ENCODE peak calls at places on chromosome 14, in four cellular contexts. V is brain microvascular endothelial cell, N is WERI-Rb-1, A is psoas muscle. G is an unnamed sample.

GRCh38 chr14:74541225-74541624 is 47.7 kb downstream of the ISCA2 start:
- DNase-seq in V (no peak), N (no peak), A (no peak), G (no peak)

GRCh38 chr14:91484186-91484585 is 25.9 kb downstream of the PPP4R3A start:
- DNase-seq in V (no peak), N (no peak), A (no peak), G (no peak)

GRCh38 chr14:102930138-102930752 is 7.8 kb downstream of the AMN start:
- DNase-seq in V (no peak), N (peak; percentile 46), A (no peak), G (no peak)

GRCh38 chr14:101553931-101554330 is 7.4 kb upstream of the DIO3 start:
- DNase-seq in V (no peak), N (no peak), A (no peak), G (no peak)

GRCh38 chr14:64507376-64508156 is 3.0 kb downstream of the ZBTB1 start:
- DNase-seq in V (no peak), N (no peak), A (no peak), G (no peak)

GRCh38 chr14:73718742-73719251 is 4.6 kb upstream of the PNMA1 start:
- DNase-seq in V (no peak), N (no peak), A (no peak), G (no peak)

GRCh38 chr14:66468778-66469367 is 17.3 kb upstream of the CCDC196 start:
- DNase-seq in V (no peak), N (no peak), A (no peak), G (no peak)

GRCh38 chr14:102033241-102033640 is 53.6 kb downstream of the HSP90AA1 start:
- DNase-seq in V (no peak), N (peak; percentile 80), A (no peak), G (no peak)

GRCh38 chr14:59363545-59364226 is 101.5 kb downstream of the GPR135 start:
- DNase-seq in V (peak; percentile 66), N (no peak), A (no peak), G (no peak)

GRCh38 chr14:32068708-32069107 is 8.4 kb upstream of the ARHGAP5 start:
- DNase-seq in V (no peak), N (no peak), A (no peak), G (no peak)

GRCh38 chr14:32073537-32074189 is 3.4 kb upstream of the ARHGAP5 start:
- DNase-seq in V (peak; percentile 86), N (peak; percentile 60), A (no peak), G (peak; percentile 45)

GRCh38 chr14:32074887-32075572 is 2.1 kb upstream of the ARHGAP5 start:
- DNase-seq in V (no peak), N (no peak), A (no peak), G (no peak)

GRCh38 chr14:32072701-32073100 is 4.4 kb upstream of the ARHGAP5 start:
- DNase-seq in V (no peak), N (no peak), A (no peak), G (no peak)

GRCh38 chr14:32070282-32070681 is 6.8 kb upstream of the ARHGAP5 start:
- DNase-seq in V (no peak), N (no peak), A (no peak), G (no peak)
- TF ChIP-seq CTCF in V (no peak), N (no peak), A (no peak), G (no peak)

DNA sequence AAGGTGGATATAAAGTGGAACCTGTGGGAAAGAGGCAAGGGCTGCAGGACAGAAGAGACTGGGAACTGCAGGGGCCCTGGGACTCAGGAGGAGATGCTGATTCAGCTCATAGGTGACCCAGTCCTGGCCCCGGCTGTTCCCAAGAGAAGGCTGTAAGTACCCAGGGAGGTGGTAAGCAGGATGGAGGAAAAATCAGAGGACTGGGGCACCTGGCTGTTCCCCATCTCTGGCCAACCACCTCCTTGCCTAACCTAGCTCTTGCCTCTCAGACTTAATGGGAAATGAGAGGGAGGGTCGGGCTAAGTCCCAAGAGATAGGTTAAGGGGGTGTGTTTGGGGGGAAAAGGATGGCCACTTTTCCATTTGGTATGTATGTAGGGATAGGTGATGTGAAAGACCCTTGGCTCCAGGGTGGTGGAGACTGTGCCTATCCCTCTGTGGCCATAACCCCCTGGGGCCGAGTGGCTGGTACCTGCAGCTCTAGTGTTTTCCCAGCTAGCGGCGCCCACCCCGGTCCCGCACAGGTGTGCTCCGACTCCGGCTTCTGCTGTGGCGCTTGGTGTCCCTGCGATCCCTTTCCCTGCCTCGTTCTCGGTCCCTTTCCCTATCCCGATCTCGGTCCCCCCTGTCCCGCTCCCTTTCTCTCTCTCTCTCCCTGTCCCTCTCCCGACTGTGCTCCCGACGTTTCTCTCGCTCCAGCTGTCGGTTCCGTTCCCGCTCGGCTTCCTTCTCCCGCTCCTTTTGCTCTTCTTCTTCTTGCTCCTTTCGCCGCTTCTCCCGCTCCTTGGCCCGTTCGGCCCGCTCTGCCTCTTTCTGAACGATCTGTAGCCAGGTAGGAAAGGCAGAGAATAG is 1.6 kb upstream of the CDH24 start:
- DNase-seq in V (no peak), N (no peak), A (no peak), G (no peak)
- H3K4me3 ChIP-seq in V (no peak overlapping the region), N (no peak overlapping the region), A (no peak overlapping the region), G (no peak overlapping the region)

GRCh38 chr14:46250113-46250703 is 401.4 kb downstream of the RPL10L start:
- DNase-seq in V (peak; percentile 45), N (no peak), A (no peak), G (no peak)
- TF ChIP-seq CTCF in V (peak; percentile 62), N (peak; percentile 44), A (peak; percentile 27), G (peak; percentile 44)

GRCh38 chr14:105410642-105411016 is 9.0 kb upstream of the MTA1 start:
- DNase-seq in V (no peak), N (no peak), A (no peak), G (no peak)
- H3K4me3 ChIP-seq in V (peak overlapping the region; percentile 35), N (peak overlapping the region; percentile 49), A (peak overlapping the region; percentile 59), G (no peak overlapping the region)

DNA sequence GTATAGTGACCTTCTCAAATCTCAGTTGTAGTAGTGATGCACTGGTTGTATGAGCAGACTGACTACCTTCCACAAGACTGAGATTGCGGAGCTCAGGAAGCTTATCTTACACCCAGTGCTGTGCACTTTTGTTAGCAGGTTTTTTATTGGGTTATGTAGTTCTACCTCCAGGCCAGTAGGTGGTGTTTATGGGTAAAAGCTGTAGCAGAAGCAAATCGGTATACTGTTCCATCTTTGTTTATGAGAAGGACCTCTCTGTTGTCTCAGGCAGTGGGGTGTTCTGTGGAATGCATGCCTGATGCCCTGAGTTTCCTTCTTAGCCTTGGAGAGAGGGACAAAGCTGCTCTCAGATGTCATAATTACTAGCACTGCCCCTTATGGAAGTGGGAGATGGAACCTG is 217.8 kb downstream of the LRFN5 start:
- DNase-seq in V (no peak), N (no peak), A (no peak), G (no peak)
- TF ChIP-seq CTCF in V (peak; percentile 23), N (peak; percentile 22), A (no peak), G (no peak)

G was measured in BJ.